ENCODE peak calls at places on chromosome 11, in six cellular contexts. U is astrocyte of the spinal cord, K is WTC11, G is fibroblast of lung, S is ovary, C is MM.1S. E is an unnamed sample.

GRCh38 chr11:126282361-126282741 is 542 bp upstream of the TIRAP start:
- DNase-seq in U (peak), K (peak), G (peak), S (peak), C (no peak), E (no peak)

GRCh38 chr11:122862091-122862490 is 20.5 kb upstream of the JHY start:
- DNase-seq in U (no peak), K (no peak), G (no peak), S (no peak), C (no peak), E (no peak)

GRCh38 chr11:19808076-19808911 is 95.7 kb downstream of the NAV2 start:
- DNase-seq in U (no peak), K (no peak), G (no peak), S (no peak), C (no peak), E (no peak)

GRCh38 chr11:13907678-13908077 is 54.8 kb upstream of the SPON1 start:
- DNase-seq in U (no peak), K (no peak), G (no peak), S (no peak), C (no peak), E (no peak)

GRCh38 chr11:41245184-41245583 is 214.3 kb downstream of the LRRC4C start:
- DNase-seq in U (no peak), K (no peak), G (no peak), S (peak), C (no peak), E (no peak)

GRCh38 chr11:10029386-10030121 is 264.5 kb downstream of the SBF2 start:
- DNase-seq in U (no peak), K (no peak), G (no peak), S (no peak), C (no peak), E (no peak)

GRCh38 chr11:44955019-44955738 is 4.5 kb upstream of the TP53I11 start:
- DNase-seq in U (peak), K (no peak), G (peak), S (peak), C (no peak), E (no peak)

GRCh38 chr11:18790820-18791174 is 801 bp downstream of the PTPN5 start:
- DNase-seq in U (no peak), K (no peak), G (no peak), S (no peak), C (no peak), E (no peak)

GRCh38 chr11:9568854-9569587 is 4.4 kb upstream of the WEE1 start:
- DNase-seq in U (peak), K (peak), G (peak), S (peak), C (peak), E (no peak)

GRCh38 chr11:129709801-129710398 is 105.7 kb upstream of the TMEM45B start:
- DNase-seq in U (no peak), K (no peak), G (no peak), S (no peak), C (no peak), E (no peak)

GRCh38 chr11:44792171-44792570 is 65.4 kb downstream of the TSPAN18 start:
- DNase-seq in U (no peak), K (no peak), G (no peak), S (no peak), C (no peak), E (no peak)

GRCh38 chr11:71251761-71252433 is 480 bp downstream of the SHANK2 start:
- DNase-seq in U (no peak), K (peak), G (no peak), S (no peak), C (no peak), E (peak)

GRCh38 chr11:1295086-1295485 is 14.3 kb downstream of the TOLLIP start:
- DNase-seq in U (no peak), K (no peak), G (no peak), S (peak), C (no peak), E (no peak)

GRCh38 chr11:35916270-35916669 is 27.6 kb upstream of the LDLRAD3 start:
- DNase-seq in U (no peak), K (no peak), G (no peak), S (no peak), C (no peak), E (no peak)
- TF ChIP-seq CTCF in U (no peak), K (no peak), G (no peak), S (no peak), C (no peak), E (no peak)

DNA sequence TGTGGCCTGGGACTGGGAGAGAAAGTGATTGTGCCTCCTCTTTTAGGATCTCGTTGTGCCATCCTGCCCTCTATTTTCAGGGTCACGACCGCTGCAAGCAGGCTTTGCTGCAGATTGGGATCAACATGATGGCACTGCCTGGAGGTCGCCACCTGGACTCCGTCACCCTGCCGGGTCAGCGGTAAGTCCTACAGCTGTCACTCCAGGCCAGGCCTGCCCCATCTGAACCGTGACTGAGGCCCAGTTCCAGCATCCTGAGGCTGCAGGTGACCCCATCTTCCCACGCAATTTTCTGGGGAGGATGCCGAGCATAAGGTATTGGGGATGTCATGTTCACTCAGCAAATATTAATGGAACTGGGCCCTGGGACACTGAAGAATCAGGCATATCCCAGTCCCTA is 34.3 kb downstream of the INSC start:
- DNase-seq in U (no peak), K (no peak), G (no peak), S (no peak), C (no peak), E (no peak)
- TF ChIP-seq CTCF in U (no peak), K (no peak), G (no peak), S (no peak), C (no peak), E (no peak)

GRCh38 chr11:84884836-84885235 is 742.3 kb downstream of the DLG2 start:
- DNase-seq in U (no peak), K (no peak), G (no peak), S (no peak), C (no peak), E (no peak)
- TF ChIP-seq CTCF in U (no peak), K (no peak), G (no peak), S (no peak), C (no peak), E (no peak)

DNA sequence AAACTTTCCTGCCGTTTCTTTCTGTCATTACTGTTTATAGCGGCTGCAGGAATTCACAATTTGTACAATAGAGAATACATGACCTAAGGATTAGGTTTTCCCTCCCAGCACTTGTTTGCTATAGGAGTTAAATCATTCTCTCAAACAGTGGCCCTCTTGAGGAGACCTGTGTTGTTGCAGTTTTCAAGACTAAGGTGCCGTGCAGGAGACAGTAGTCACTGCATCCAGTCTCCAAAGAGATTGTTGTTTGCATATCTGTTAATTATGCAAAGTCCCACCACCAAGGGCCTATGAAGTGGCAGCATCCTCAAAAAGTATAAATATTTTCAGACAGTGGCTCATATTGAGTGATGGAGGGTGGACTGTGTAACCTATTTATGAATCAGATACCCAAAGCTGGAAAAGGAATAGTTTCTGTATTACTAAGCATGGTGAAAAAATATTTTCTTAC is 2.3 kb downstream of the PRSS23 start:
- DNase-seq in U (peak), K (peak), G (peak), S (no peak), C (peak), E (no peak)
- TF ChIP-seq CTCF in U (peak), K (peak), G (peak), S (peak), C (peak), E (peak)

GRCh38 chr11:102064316-102064715 is 17.1 kb downstream of the CFAP300 start:
- DNase-seq in U (no peak), K (no peak), G (no peak), S (no peak), C (no peak), E (no peak)

GRCh38 chr11:102062106-102062505 is 14.9 kb downstream of the CFAP300 start:
- DNase-seq in U (no peak), K (no peak), G (no peak), S (no peak), C (no peak), E (no peak)

GRCh38 chr11:102061276-102061675 is 14.0 kb downstream of the CFAP300 start:
- DNase-seq in U (peak), K (no peak), G (peak), S (no peak), C (no peak), E (no peak)
- TF ChIP-seq CTCF in U (peak), K (no peak), G (peak), S (no peak), C (no peak), E (no peak)

E was measured in GM10248.